ENCODE peak calls at places on chromosomes 2 and 18, in eight cellular contexts. Q is PC-9, W is A673, G is cardiac muscle cell, Y is thoracic aorta, S is body of pancreas, T is B cell, I is AG09309. Z is an unnamed sample.
A peak's percentile ranks its signal among the peaks of the same experiment; 100 is the strongest.

GRCh38 chr2:55877101-55877500 is 46.5 kb downstream of the EFEMP1 start:
- DNase-seq in Q (no peak), T (no peak), Y (no peak), W (no peak), S (no peak), I (peak; percentile 54), G (peak; percentile 34), Z (no peak)

GRCh38 chr2:63658176-63658968 is 69.6 kb downstream of the MDH1 start:
- DNase-seq in S (no peak), T (no peak), I (no peak), Q (no peak), W (no peak), Y (no peak), G (no peak), Z (no peak)

GRCh38 chr18:57523171-57523956 is 63.1 kb downstream of the FECH start:
- DNase-seq in Q (no peak), I (no peak), T (no peak), Y (no peak), G (no peak), W (no peak), S (no peak), Z (no peak)

GRCh38 chr2:201132518-201132917 is 16.6 kb downstream of the CFLAR start:
- DNase-seq in W (no peak), G (no peak), S (no peak), Y (no peak), T (no peak), I (no peak), Q (no peak), Z (no peak)

GRCh38 chr2:230097424-230097823 is 28.7 kb upstream of the SLC16A14 start:
- DNase-seq in I (no peak), S (no peak), Q (no peak), Y (no peak), G (no peak), T (no peak), W (no peak), Z (no peak)

GRCh38 chr2:233443511-233444183 is 89.4 kb downstream of the DGKD start:
- DNase-seq in S (peak; percentile 85), W (peak; percentile 86), Q (peak; percentile 70), T (peak; percentile 80), G (peak; percentile 88), Y (peak; percentile 33), I (peak; percentile 59), Z (peak; percentile 84)

GRCh38 chr2:608711-609110 is 68.5 kb downstream of the TMEM18 start:
- DNase-seq in Q (no peak), T (no peak), I (no peak), S (no peak), Y (no peak), G (no peak), W (no peak), Z (no peak)

GRCh38 chr2:168749264-168749663 is 53.2 kb upstream of the NOSTRIN start:
- DNase-seq in T (no peak), G (no peak), Y (no peak), Q (no peak), I (no peak), S (no peak), W (no peak), Z (no peak)

GRCh38 chr2:156892449-156893335 is 364.8 kb upstream of the GALNT5 start:
- DNase-seq in G (peak; percentile 70), W (peak; percentile 61), S (no peak), T (no peak), Q (peak; percentile 59), Y (no peak), I (no peak), Z (peak; percentile 23)

GRCh38 chr2:20706217-20706616 is 39.3 kb downstream of the GDF7 start:
- DNase-seq in Q (no peak), Y (no peak), T (no peak), G (no peak), I (no peak), W (no peak), S (no peak), Z (no peak)

DNA sequence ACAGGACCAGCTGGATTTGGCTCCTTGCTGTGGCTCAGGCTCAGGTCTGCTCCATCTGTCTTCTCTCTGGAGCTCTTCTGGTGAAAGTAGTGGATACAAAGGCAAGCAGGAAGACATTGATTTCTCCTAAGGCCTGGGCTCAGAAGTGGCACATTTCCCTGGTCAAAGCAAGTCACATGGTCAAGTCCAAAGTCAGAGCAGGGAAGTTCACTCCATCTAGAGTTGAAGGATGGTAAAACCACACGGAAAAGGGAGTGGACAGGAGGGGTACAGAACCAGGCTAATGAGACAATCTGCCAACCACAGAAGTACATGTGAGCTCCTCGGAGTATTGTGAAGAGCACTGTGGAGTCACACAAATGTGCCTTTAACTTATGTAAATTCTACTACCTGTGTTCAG is 66.1 kb downstream of the MARCO start:
- DNase-seq in Q (no peak), I (no peak), Y (no peak), S (no peak), G (peak; percentile 16), W (no peak), T (no peak), Z (no peak)
- TF ChIP-seq CTCF in Q (no peak), I (no peak), Y (no peak), S (no peak), G (peak; percentile 12), W (peak; percentile 20), T (no peak), Z (no peak)

DNA sequence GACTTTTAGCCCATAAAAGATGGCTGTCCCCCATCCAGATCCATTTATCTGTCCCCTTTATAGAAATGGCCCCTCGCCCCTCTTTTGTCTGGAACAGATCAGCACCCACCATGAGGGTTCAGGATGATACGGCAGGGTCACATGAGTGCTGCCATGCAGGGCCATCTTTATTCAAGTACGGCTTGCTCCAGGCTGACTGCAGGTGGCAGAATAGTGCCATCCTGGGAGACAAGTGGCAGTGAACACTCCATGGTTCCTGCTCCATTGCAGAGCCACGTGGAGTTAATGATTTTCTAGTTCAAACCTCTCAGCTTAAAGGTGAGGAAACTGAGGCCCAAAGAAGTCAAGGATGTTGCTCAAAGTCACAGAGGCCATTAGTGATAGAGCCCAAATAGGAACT is 180.6 kb downstream of the CLIP4 start:
- DNase-seq in W (peak; percentile 61), T (no peak), S (peak; percentile 49), Q (peak; percentile 20), I (no peak), G (no peak), Y (no peak), Z (peak; percentile 21)
- TF ChIP-seq CTCF in W (peak; percentile 67), T (no peak), S (peak; percentile 57), Q (no peak), I (peak; percentile 49), G (no peak), Y (no peak), Z (no peak)

GRCh38 chr2:26466662-26467310 is 11.1 kb downstream of the OTOF start:
- DNase-seq in S (no peak), W (no peak), I (no peak), Y (no peak), T (no peak), Q (no peak), G (no peak), Z (no peak)

GRCh38 chr2:26470601-26471260 is 7.2 kb downstream of the OTOF start:
- DNase-seq in Q (no peak), T (no peak), S (no peak), W (no peak), Y (no peak), I (no peak), G (no peak), Z (no peak)

GRCh38 chr2:26469955-26470354 is 8.0 kb downstream of the OTOF start:
- DNase-seq in Y (no peak), S (no peak), G (no peak), T (no peak), W (no peak), I (no peak), Q (no peak), Z (no peak)

GRCh38 chr2:26471278-26471677 is 6.6 kb downstream of the OTOF start:
- DNase-seq in S (no peak), T (no peak), Q (no peak), Y (no peak), W (no peak), I (no peak), G (no peak), Z (no peak)

DNA sequence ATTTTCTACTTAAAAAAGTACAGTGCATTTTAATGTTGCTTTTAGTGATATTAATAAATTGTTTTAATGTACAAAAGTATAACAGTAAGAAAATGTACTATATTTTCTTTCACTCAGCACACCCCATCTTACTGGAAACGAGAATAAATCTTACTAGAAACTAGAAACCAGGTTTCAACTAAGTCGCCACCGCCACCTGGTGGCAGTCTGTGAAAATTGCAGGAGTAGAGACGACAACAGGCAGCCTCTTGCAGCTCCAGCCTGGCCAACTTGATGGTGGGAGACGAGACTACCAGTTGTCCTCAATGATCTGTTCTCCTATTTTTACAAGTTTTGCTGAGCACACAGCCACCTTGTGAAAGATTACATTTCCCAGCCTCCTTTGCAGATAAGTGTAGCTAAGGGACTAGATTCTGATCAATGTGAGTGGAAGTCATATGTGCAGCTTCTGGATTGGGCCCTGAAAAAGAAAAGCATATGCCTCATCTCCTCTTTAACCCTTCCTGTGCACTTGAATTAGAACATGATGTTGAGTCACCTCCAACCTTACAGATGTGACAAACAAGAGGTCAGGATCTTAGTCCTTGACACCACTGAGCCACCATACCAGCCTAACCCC is 8.7 kb downstream of the OTOF start:
- DNase-seq in S (peak; percentile 67), I (peak; percentile 4), Y (no peak), T (no peak), G (peak; percentile 63), Q (no peak), W (peak; percentile 74), Z (peak; percentile 72)
- TF ChIP-seq CTCF in S (peak; percentile 58), I (peak; percentile 67), Y (no peak), T (peak; percentile 43), G (peak; percentile 67), Q (peak; percentile 97), W (peak; percentile 78), Z (peak; percentile 89)

DNA sequence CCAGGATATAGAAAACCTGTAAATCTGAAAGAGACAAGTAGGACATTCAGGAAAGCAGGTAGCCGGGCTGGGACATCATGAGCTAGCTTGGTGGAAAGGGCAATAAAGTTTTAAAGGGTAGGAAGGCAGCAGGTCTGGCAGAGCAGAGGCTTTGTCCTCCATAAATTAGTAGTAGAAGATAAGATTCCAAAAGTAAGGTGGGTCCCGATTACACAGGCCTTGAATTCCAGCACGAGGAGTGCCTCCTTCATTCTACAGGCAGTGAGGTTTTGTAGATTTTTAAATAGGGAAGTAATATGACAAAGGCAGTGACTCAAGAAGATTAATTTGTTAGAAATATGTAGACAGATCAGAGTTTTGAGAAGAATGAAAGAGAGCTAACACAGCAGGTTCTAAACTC is 160.7 kb downstream of the DTNB start:
- DNase-seq in T (no peak), I (no peak), S (no peak), G (no peak), Y (no peak), Q (peak; percentile 84), W (no peak), Z (no peak)
- TF ChIP-seq CTCF in T (no peak), I (no peak), S (no peak), G (no peak), Y (no peak), Q (no peak), W (no peak), Z (no peak)

DNA sequence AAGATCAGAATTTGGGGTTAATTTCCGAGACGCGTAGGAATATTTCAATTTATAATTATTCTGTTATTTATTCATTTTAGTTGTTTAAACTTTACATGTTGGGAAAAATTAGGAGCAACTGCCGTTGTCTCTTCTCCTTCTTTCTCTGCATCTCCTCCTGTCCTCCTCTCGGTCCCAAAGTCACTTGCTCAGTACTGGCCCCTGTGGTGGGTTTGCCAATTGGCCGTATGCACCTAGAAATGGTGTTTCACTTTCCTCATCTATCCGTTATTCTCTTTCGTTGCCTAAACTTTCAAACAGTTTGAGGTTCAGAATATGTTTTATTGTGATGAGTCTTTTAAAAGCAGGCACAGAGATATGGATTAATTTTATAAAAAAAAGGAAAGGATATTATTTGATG is 517.9 kb downstream of the PLCL1 start:
- DNase-seq in Y (no peak), T (no peak), W (peak; percentile 19), G (no peak), I (no peak), S (no peak), Q (no peak), Z (peak; percentile 25)
- TF ChIP-seq CTCF in Y (no peak), T (peak; percentile 16), W (peak; percentile 46), G (peak; percentile 20), I (no peak), S (no peak), Q (no peak), Z (peak; percentile 20)

Z was measured in Calu3.